ENCODE peak calls at places on chromosomes 6 and 20, in seven cellular contexts. One of them, this sample, is unnamed. For H3K4me1, the result is how much of the 10 kb centered on the place peaks cover.

GRCh38 chr6:101803146-101803545 is 409.6 kb downstream of the GRIK2 start:
- DNase-seq in MM.1S: no peak
- DNase-seq in HepG2: no peak
- DNase-seq in heart left ventricle: no peak
- DNase-seq in Panc1: no peak
- DNase-seq in cardiac muscle cell: no peak
- DNase-seq in mammary epithelial cell: no peak
- DNase-seq in this sample: no peak

GRCh38 chr20:5401277-5401676 is 84.5 kb upstream of the PROKR2 start:
- DNase-seq in cardiac muscle cell: no peak
- DNase-seq in Panc1: no peak
- DNase-seq in MM.1S: no peak
- DNase-seq in heart left ventricle: no peak
- DNase-seq in HepG2: no peak
- DNase-seq in mammary epithelial cell: no peak
- DNase-seq in this sample: no peak

GRCh38 chr6:137043710-137044365 is 927 bp downstream of the IL20RA start:
- DNase-seq in cardiac muscle cell: peak
- DNase-seq in heart left ventricle: peak
- DNase-seq in Panc1: peak
- DNase-seq in mammary epithelial cell: peak
- DNase-seq in HepG2: no peak
- DNase-seq in MM.1S: peak
- DNase-seq in this sample: no peak

GRCh38 chr6:155510879-155511278 is 55.2 kb upstream of the NOX3 start:
- DNase-seq in mammary epithelial cell: peak
- DNase-seq in Panc1: no peak
- DNase-seq in cardiac muscle cell: no peak
- DNase-seq in heart left ventricle: no peak
- DNase-seq in MM.1S: no peak
- DNase-seq in HepG2: no peak
- DNase-seq in this sample: no peak

GRCh38 chr20:44921447-44921846 is 11.6 kb downstream of the PABPC1L start:
- DNase-seq in mammary epithelial cell: no peak
- DNase-seq in MM.1S: no peak
- DNase-seq in cardiac muscle cell: no peak
- DNase-seq in heart left ventricle: no peak
- DNase-seq in HepG2: no peak
- DNase-seq in Panc1: no peak
- DNase-seq in this sample: no peak

GRCh38 chr20:1648101-1648500 is 9.5 kb downstream of the SIRPG start:
- DNase-seq in Panc1: no peak
- DNase-seq in cardiac muscle cell: no peak
- DNase-seq in HepG2: no peak
- DNase-seq in mammary epithelial cell: no peak
- DNase-seq in heart left ventricle: no peak
- DNase-seq in MM.1S: no peak
- DNase-seq in this sample: no peak

GRCh38 chr20:50543326-50543725 is 33.1 kb downstream of the PTPN1 start:
- DNase-seq in heart left ventricle: no peak
- DNase-seq in cardiac muscle cell: no peak
- DNase-seq in MM.1S: no peak
- DNase-seq in HepG2: no peak
- DNase-seq in Panc1: no peak
- DNase-seq in mammary epithelial cell: no peak
- DNase-seq in this sample: no peak

GRCh38 chr20:59305898-59306640 is 5.7 kb downstream of the EDN3 start:
- DNase-seq in cardiac muscle cell: no peak
- DNase-seq in MM.1S: no peak
- DNase-seq in Panc1: no peak
- DNase-seq in mammary epithelial cell: no peak
- DNase-seq in HepG2: no peak
- DNase-seq in heart left ventricle: no peak
- DNase-seq in this sample: no peak

GRCh38 chr20:44594730-44595129 is 12.4 kb downstream of the PKIG start:
- DNase-seq in MM.1S: no peak
- DNase-seq in Panc1: no peak
- DNase-seq in mammary epithelial cell: peak
- DNase-seq in HepG2: no peak
- DNase-seq in cardiac muscle cell: no peak
- DNase-seq in heart left ventricle: no peak
- DNase-seq in this sample: no peak

GRCh38 chr6:155272353-155273222 is 8.8 kb downstream of the CLDN20 start:
- DNase-seq in Panc1: no peak
- DNase-seq in MM.1S: no peak
- DNase-seq in cardiac muscle cell: no peak
- DNase-seq in heart left ventricle: no peak
- DNase-seq in HepG2: no peak
- DNase-seq in mammary epithelial cell: no peak
- DNase-seq in this sample: no peak

GRCh38 chr20:58907481-58908137 is 55.1 kb downstream of the GNAS start:
- DNase-seq in mammary epithelial cell: peak
- DNase-seq in MM.1S: peak
- DNase-seq in Panc1: peak
- DNase-seq in cardiac muscle cell: peak
- DNase-seq in heart left ventricle: peak
- DNase-seq in HepG2: peak
- DNase-seq in this sample: no peak

GRCh38 chr20:15446373-15446772 is 1109.0 kb upstream of the FLRT3 start:
- DNase-seq in HepG2: no peak
- DNase-seq in Panc1: no peak
- DNase-seq in cardiac muscle cell: no peak
- DNase-seq in MM.1S: no peak
- DNase-seq in mammary epithelial cell: peak
- DNase-seq in heart left ventricle: peak
- DNase-seq in this sample: no peak

GRCh38 chr20:9413001-9413400 is 101.4 kb upstream of the LAMP5 start:
- DNase-seq in MM.1S: no peak
- DNase-seq in Panc1: no peak
- DNase-seq in heart left ventricle: no peak
- DNase-seq in HepG2: no peak
- DNase-seq in cardiac muscle cell: no peak
- DNase-seq in mammary epithelial cell: no peak
- DNase-seq in this sample: no peak

GRCh38 chr20:49508435-49509199 is 26.1 kb upstream of the KCNB1 start:
- DNase-seq in Panc1: no peak
- DNase-seq in MM.1S: peak
- DNase-seq in heart left ventricle: no peak
- DNase-seq in cardiac muscle cell: peak
- DNase-seq in mammary epithelial cell: peak
- DNase-seq in HepG2: peak
- DNase-seq in this sample: peak

GRCh38 chr20:877814-878213 is 38.3 kb downstream of the ANGPT4 start:
- DNase-seq in MM.1S: no peak
- DNase-seq in Panc1: no peak
- DNase-seq in heart left ventricle: no peak
- DNase-seq in mammary epithelial cell: no peak
- DNase-seq in cardiac muscle cell: no peak
- DNase-seq in HepG2: no peak
- DNase-seq in this sample: no peak

GRCh38 chr6:72952808-72953630 is 272.3 kb downstream of the KHDC1L start:
- DNase-seq in mammary epithelial cell: peak
- DNase-seq in Panc1: no peak
- DNase-seq in MM.1S: no peak
- DNase-seq in HepG2: no peak
- DNase-seq in cardiac muscle cell: no peak
- DNase-seq in heart left ventricle: no peak
- DNase-seq in this sample: no peak

GRCh38 chr6:164337024-164337924 is 922.8 kb downstream of the QKI start:
- DNase-seq in Panc1: no peak
- DNase-seq in mammary epithelial cell: no peak
- DNase-seq in cardiac muscle cell: no peak
- DNase-seq in MM.1S: no peak
- DNase-seq in heart left ventricle: no peak
- DNase-seq in HepG2: no peak
- DNase-seq in this sample: no peak

GRCh38 chr6:108944058-108944457 is 95.8 kb downstream of the ARMC2 start:
- DNase-seq in MM.1S: no peak
- DNase-seq in HepG2: no peak
- DNase-seq in heart left ventricle: no peak
- DNase-seq in Panc1: no peak
- DNase-seq in cardiac muscle cell: no peak
- DNase-seq in mammary epithelial cell: no peak
- DNase-seq in this sample: no peak

GRCh38 chr6:108940741-108941140 is 92.5 kb downstream of the ARMC2 start:
- DNase-seq in Panc1: no peak
- DNase-seq in MM.1S: no peak
- DNase-seq in cardiac muscle cell: no peak
- DNase-seq in heart left ventricle: no peak
- DNase-seq in HepG2: no peak
- DNase-seq in mammary epithelial cell: no peak
- DNase-seq in this sample: no peak

GRCh38 chr6:108941281-108941680 is 93.1 kb downstream of the ARMC2 start:
- DNase-seq in cardiac muscle cell: no peak
- DNase-seq in HepG2: no peak
- DNase-seq in heart left ventricle: no peak
- DNase-seq in MM.1S: no peak
- DNase-seq in Panc1: no peak
- DNase-seq in mammary epithelial cell: no peak
- DNase-seq in this sample: no peak

GRCh38 chr6:108942556-108943492 is 94.6 kb downstream of the ARMC2 start:
- DNase-seq in cardiac muscle cell: no peak
- DNase-seq in MM.1S: peak
- DNase-seq in mammary epithelial cell: no peak
- DNase-seq in HepG2: no peak
- DNase-seq in heart left ventricle: no peak
- DNase-seq in Panc1: no peak
- DNase-seq in this sample: no peak

DNA sequence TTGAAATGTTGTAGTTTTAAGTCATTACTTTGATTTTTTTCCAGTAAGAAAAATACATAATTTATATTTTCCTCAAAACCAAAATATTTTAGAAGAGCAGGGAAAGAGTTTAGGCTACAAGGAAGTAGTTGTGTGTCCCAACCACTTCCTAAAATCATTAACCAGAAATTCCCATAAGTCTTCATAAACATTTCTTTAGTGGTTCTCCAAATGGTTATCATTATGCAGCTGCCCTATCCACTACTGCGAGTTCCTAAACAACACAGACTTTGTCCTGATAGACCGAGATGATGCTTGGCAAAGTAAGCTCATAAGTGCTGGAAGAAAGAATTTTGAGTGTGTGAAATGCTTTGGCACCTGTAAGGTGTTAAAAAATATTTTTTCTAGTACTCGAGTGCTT is 93.6 kb downstream of the ARMC2 start:
- DNase-seq in cardiac muscle cell: no peak
- DNase-seq in HepG2: no peak
- DNase-seq in mammary epithelial cell: no peak
- DNase-seq in heart left ventricle: no peak
- DNase-seq in MM.1S: no peak
- DNase-seq in Panc1: no peak
- DNase-seq in this sample: no peak
- H3K4me1 ChIP-seq in cardiac muscle cell: under half
- H3K4me1 ChIP-seq in HepG2: under half
- H3K4me1 ChIP-seq in mammary epithelial cell: under half
- H3K4me1 ChIP-seq in heart left ventricle: under half
- H3K4me1 ChIP-seq in MM.1S: under half
- H3K4me1 ChIP-seq in Panc1: under half
- H3K4me1 ChIP-seq in this sample: under half

DNA sequence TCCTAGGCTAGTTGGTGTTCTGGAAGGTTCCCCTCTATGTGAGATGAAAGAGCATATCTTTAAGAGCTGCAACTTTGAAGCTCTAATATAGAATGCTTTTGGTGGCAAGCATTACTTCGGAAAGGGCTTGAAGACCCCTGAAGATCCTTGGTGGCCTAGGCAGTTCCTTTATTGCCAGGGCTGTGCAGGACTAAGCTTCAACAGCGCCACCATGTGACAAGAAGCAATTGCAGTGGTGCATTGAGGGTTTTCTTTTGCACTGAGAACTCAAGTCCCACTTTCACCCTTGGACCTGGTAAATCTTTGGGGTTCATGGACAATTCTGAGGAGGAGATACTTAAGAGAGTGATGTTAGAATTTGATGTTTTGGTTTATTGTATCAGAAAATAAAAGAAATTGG is 237.4 kb upstream of the GMDS start:
- DNase-seq in Panc1: no peak
- DNase-seq in heart left ventricle: no peak
- DNase-seq in MM.1S: no peak
- DNase-seq in cardiac muscle cell: no peak
- DNase-seq in HepG2: no peak
- DNase-seq in mammary epithelial cell: no peak
- DNase-seq in this sample: no peak
- TF ChIP-seq CTCF in Panc1: peak
- TF ChIP-seq CTCF in heart left ventricle: no peak
- TF ChIP-seq CTCF in MM.1S: no peak
- TF ChIP-seq CTCF in cardiac muscle cell: no peak
- TF ChIP-seq CTCF in HepG2: peak
- TF ChIP-seq CTCF in mammary epithelial cell: peak
- TF ChIP-seq CTCF in this sample: peak

DNA sequence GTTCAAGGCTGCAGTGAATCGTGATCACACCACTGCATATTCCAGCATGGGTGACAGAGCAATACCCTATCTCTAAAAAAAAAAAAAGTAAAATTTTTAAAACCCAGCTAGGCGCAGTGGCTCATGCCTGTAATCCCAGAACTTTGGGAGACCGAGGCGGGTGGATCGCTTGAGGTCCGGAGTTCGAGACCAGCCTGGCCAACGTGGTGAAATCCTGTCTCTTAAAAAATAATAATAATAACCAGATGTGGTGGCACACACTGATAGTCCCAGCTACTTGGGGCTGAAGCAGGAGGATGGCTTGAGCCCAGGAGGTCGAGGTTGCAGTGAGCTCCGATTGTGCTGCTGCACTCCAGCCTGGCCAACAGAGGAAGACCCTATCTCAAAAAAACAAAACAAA is 13.5 kb downstream of the MTG2 start:
- DNase-seq in HepG2: no peak
- DNase-seq in cardiac muscle cell: no peak
- DNase-seq in MM.1S: no peak
- DNase-seq in heart left ventricle: no peak
- DNase-seq in mammary epithelial cell: no peak
- DNase-seq in Panc1: no peak
- DNase-seq in this sample: no peak
- H3K4me3 ChIP-seq in HepG2: no peak
- H3K4me3 ChIP-seq in cardiac muscle cell: no peak
- H3K4me3 ChIP-seq in MM.1S: no peak
- H3K4me3 ChIP-seq in heart left ventricle: no peak
- H3K4me3 ChIP-seq in mammary epithelial cell: no peak
- H3K4me3 ChIP-seq in Panc1: no peak
- H3K4me3 ChIP-seq in this sample: no peak

GRCh38 chr20:16576219-16576618 is 3.0 kb upstream of the KIF16B start:
- DNase-seq in mammary epithelial cell: no peak
- DNase-seq in HepG2: no peak
- DNase-seq in MM.1S: no peak
- DNase-seq in cardiac muscle cell: no peak
- DNase-seq in Panc1: no peak
- DNase-seq in heart left ventricle: no peak
- DNase-seq in this sample: no peak

GRCh38 chr20:16571333-16571732 is 1.9 kb downstream of the KIF16B start:
- DNase-seq in mammary epithelial cell: peak
- DNase-seq in cardiac muscle cell: no peak
- DNase-seq in heart left ventricle: no peak
- DNase-seq in Panc1: no peak
- DNase-seq in HepG2: no peak
- DNase-seq in MM.1S: no peak
- DNase-seq in this sample: no peak

GRCh38 chr20:16575390-16576140 is 2.3 kb upstream of the KIF16B start:
- DNase-seq in MM.1S: peak
- DNase-seq in Panc1: no peak
- DNase-seq in cardiac muscle cell: peak
- DNase-seq in HepG2: no peak
- DNase-seq in mammary epithelial cell: no peak
- DNase-seq in heart left ventricle: no peak
- DNase-seq in this sample: peak

GRCh38 chr20:16573011-16573965 is at the start of gene KIF16B:
- DNase-seq in cardiac muscle cell: peak
- DNase-seq in MM.1S: peak
- DNase-seq in Panc1: peak
- DNase-seq in mammary epithelial cell: peak
- DNase-seq in heart left ventricle: peak
- DNase-seq in HepG2: peak
- DNase-seq in this sample: peak

GRCh38 chr20:16574656-16575355 is 1.6 kb upstream of the KIF16B start:
- DNase-seq in heart left ventricle: peak
- DNase-seq in HepG2: peak
- DNase-seq in cardiac muscle cell: peak
- DNase-seq in mammary epithelial cell: peak
- DNase-seq in MM.1S: peak
- DNase-seq in Panc1: peak
- DNase-seq in this sample: peak
- H3K4me1 ChIP-seq in heart left ventricle: under half
- H3K4me1 ChIP-seq in HepG2: half or more
- H3K4me1 ChIP-seq in cardiac muscle cell: under half
- H3K4me1 ChIP-seq in mammary epithelial cell: under half
- H3K4me1 ChIP-seq in MM.1S: under half
- H3K4me1 ChIP-seq in Panc1: under half
- H3K4me1 ChIP-seq in this sample: under half

This sample was measured in endodermal cell.